ENCODE peak calls at places on chromosomes 7 and 10, in nine cellular contexts. R is GM23338; Q is fibroblast of lung; E is transverse colon; T is aorta; N is astrocyte; Y is endothelial cell of umbilical vein; W is CD4-positive, alpha-beta memory T cell; J is ovary. H is an unnamed sample.

GRCh38 chr7:64878684-64879083 is 24.4 kb upstream of the ZNF273 start:
- DNase-seq in Q (no peak), T (no peak), R (no peak), W (no peak), J (no peak), E (no peak), N (no peak), Y (peak; percentile 46), H (no peak)

GRCh38 chr10:53487019-53487983 is 714.7 kb upstream of the MBL2 start:
- DNase-seq in E (no peak), W (no peak), R (no peak), Q (no peak), N (no peak), J (no peak), Y (no peak), T (peak; percentile 39), H (no peak)

GRCh38 chr7:19984231-19984632 is 210.8 kb upstream of the TMEM196 start:
- DNase-seq in N (no peak), W (no peak), T (no peak), J (no peak), E (no peak), R (peak; percentile 51), Q (no peak), Y (no peak), H (no peak)

GRCh38 chr10:77290528-77291155 is 347.0 kb downstream of the KCNMA1 start:
- DNase-seq in J (no peak), Y (no peak), T (no peak), E (no peak), W (no peak), Q (peak; percentile 55), R (no peak), N (peak; percentile 95), H (peak; percentile 97)

GRCh38 chr10:88169037-88169319 is 305.6 kb downstream of the PTEN start:
- DNase-seq in J (no peak), W (no peak), Q (no peak), N (no peak), E (no peak), R (no peak), T (no peak), Y (no peak), H (no peak)

GRCh38 chr7:151251328-151251925 is 2.9 kb upstream of the SMARCD3 start:
- DNase-seq in R (peak; percentile 51), T (peak; percentile 91), Y (peak; percentile 24), E (peak; percentile 54), Q (peak; percentile 74), J (peak; percentile 82), N (peak; percentile 65), W (peak; percentile 43), H (no peak)

GRCh38 chr7:70068531-70068930 is 470.3 kb downstream of the AUTS2 start:
- DNase-seq in R (no peak), J (no peak), Y (no peak), W (no peak), Q (no peak), N (no peak), T (no peak), E (no peak), H (no peak)

GRCh38 chr7:23072043-23072442 is 33.5 kb upstream of the KLHL7 start:
- DNase-seq in T (no peak), E (no peak), R (peak; percentile 22), Y (no peak), J (no peak), N (no peak), W (no peak), Q (peak; percentile 55), H (no peak)

GRCh38 chr10:93337309-93337721 is 144.8 kb downstream of the MYOF start:
- DNase-seq in E (no peak), Y (no peak), N (no peak), J (no peak), T (no peak), Q (no peak), W (no peak), R (no peak), H (no peak)

GRCh38 chr7:38682602-38683001 is 51.4 kb upstream of the AMPH start:
- DNase-seq in E (no peak), R (no peak), N (no peak), Y (no peak), Q (peak; percentile 21), J (no peak), T (no peak), W (no peak), H (no peak)

GRCh38 chr10:31121074-31121685 is 89.5 kb upstream of the ZNF438 start:
- DNase-seq in W (no peak), J (no peak), Q (peak; percentile 32), R (no peak), Y (no peak), E (no peak), N (no peak), T (no peak), H (no peak)

GRCh38 chr7:132333301-132333700 is 243.0 kb downstream of the PLXNA4 start:
- DNase-seq in Q (no peak), R (no peak), W (no peak), Y (no peak), J (no peak), E (no peak), N (no peak), T (no peak), H (no peak)

GRCh38 chr10:44261710-44262455 is 123.0 kb downstream of the CXCL12 start:
- DNase-seq in Y (no peak), J (no peak), W (no peak), R (no peak), E (no peak), Q (no peak), N (peak; percentile 36), T (no peak), H (no peak)

GRCh38 chr7:97020601-97021442 is 3.8 kb downstream of the DLX5 start:
- DNase-seq in T (no peak), W (no peak), Q (no peak), R (peak; percentile 69), J (no peak), Y (no peak), E (no peak), N (no peak), H (no peak)

GRCh38 chr10:126110434-126110833 is 214.1 kb downstream of the FANK1 start:
- DNase-seq in J (no peak), Q (peak; percentile 57), W (no peak), Y (no peak), N (peak; percentile 52), E (no peak), R (no peak), T (no peak), H (no peak)

GRCh38 chr10:77333610-77334340 is 303.8 kb downstream of the KCNMA1 start:
- DNase-seq in T (no peak), Q (peak; percentile 70), W (no peak), Y (no peak), R (no peak), E (no peak), N (no peak), J (no peak), H (no peak)

GRCh38 chr7:80087051-80087767 is 47.4 kb upstream of the GNAI1 start:
- DNase-seq in T (no peak), W (no peak), Y (no peak), N (peak; percentile 93), J (no peak), R (no peak), Q (peak; percentile 82), E (no peak), H (no peak)

DNA sequence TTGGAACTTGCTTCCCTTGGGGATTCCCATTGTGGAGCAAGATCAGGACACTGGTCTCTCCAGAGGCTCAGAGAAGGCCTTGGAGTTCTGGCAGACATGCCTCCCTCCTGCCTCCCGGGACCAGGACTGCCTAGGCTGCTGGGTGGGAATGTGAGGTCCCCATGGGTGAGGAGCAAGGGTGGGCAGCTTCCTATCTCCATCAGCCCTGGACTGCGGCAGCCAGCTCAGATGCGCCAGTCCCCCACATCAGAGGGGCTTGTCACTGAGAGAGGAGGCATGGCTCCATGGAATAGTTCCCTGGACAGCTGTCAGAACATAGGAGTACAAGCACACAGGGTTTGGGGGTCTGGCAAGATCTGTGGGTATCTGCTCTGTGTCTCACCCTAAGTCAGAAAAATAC is 17.3 kb downstream of the GPR26 start:
- DNase-seq in E (no peak), Y (no peak), Q (no peak), R (no peak), T (no peak), J (no peak), N (no peak), W (no peak), H (no peak)
- H3K27me3 ChIP-seq in E (no peaks in the 10 kb centered on the region), Y (no peaks in the 10 kb centered on the region), Q (no peaks in the 10 kb centered on the region), R (no peaks in the 10 kb centered on the region), T (no peaks in the 10 kb centered on the region), J (no peaks in the 10 kb centered on the region), N (no peaks in the 10 kb centered on the region), W (no peaks in the 10 kb centered on the region), H (no peaks in the 10 kb centered on the region)

DNA sequence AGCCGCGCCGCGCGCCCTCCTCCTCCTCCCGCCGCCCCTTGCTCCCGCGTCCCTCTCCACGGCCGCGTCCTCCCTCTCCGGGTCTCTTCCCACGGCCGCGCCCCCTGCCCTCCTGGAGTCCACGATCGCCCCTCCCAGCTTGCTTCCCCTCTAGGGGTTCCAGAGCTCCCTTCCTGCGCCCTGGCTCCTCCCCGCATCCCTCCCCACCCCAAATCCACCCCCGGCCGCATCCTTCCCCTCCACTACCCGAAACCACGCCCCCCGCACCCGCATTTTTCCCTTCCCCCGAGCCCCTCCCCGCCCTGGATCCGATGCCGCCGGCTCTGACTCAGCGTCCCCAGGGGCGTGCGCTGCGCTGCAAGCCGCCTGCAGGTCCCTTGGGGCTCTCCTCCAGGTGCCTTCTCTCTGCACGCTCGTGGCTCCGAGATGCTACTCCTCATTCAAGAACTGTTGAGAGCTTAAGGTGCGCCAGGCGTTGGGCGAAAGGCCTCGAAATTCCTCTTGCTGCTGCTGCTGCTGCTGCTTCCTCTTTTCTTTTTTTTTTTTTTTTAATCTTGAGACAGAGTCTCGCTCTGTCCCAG is 347 bp upstream of the TMEM130 start:
- DNase-seq in N (peak; percentile 47), Y (no peak), T (peak; percentile 92), W (peak; percentile 82), J (peak; percentile 32), E (peak; percentile 26), Q (peak; percentile 16), R (peak; percentile 88), H (no peak)
- H3K4me3 ChIP-seq in N (peak overlapping the region; percentile 46), Y (peak overlapping the region; percentile 19), T (peak overlapping the region; percentile 27), W (no peak overlapping the region), J (peak overlapping the region; percentile 14), E (peak overlapping the region; percentile 50), Q (peak overlapping the region; percentile 28), R (peak overlapping the region; percentile 82), H (peak overlapping the region; percentile 50)

DNA sequence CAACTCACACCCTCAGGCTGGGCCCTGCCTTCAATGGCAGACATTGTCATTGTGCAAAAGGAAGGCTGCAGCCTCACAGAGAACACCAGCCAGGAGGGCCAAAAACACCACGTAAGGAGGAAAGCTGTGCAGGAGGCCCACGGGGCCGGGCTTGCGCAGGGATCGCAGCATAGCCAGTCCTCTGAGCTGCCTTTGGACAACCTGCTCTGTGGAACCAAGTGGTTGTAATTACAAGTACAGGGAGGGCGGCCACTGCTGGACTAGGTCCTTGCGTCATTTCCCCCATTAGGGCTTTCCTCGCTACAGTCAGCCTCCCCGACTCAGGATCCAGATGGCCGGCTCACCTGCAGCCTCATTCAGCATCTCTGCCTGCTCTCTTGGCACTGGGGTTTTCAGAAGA is 66.9 kb downstream of the FAM53B start:
- DNase-seq in N (no peak), R (no peak), Y (no peak), W (no peak), J (no peak), E (no peak), T (no peak), Q (no peak), H (no peak)
- H3K36me3 ChIP-seq in N (peaks cover 5% of the 10 kb centered on the region), R (no peaks in the 10 kb centered on the region), Y (no peaks in the 10 kb centered on the region), W (peaks cover 22% of the 10 kb centered on the region), J (no peaks in the 10 kb centered on the region), E (peaks cover 5% of the 10 kb centered on the region), T (no peaks in the 10 kb centered on the region), Q (peaks cover 2% of the 10 kb centered on the region), H (peaks cover 3% of the 10 kb centered on the region)

GRCh38 chr7:29805031-29805430 is 1.3 kb upstream of the WIPF3 start:
- DNase-seq in R (no peak), N (no peak), Q (no peak), T (no peak), W (no peak), J (no peak), E (no peak), Y (no peak), H (no peak)
- H3K27me3 ChIP-seq in R (peaks cover 38% of the 10 kb centered on the region), N (peaks cover 70% of the 10 kb centered on the region), Q (peaks cover 45% of the 10 kb centered on the region), T (no peaks in the 10 kb centered on the region), W (no peaks in the 10 kb centered on the region), J (no peaks in the 10 kb centered on the region), E (peaks cover 69% of the 10 kb centered on the region), Y (peaks cover 52% of the 10 kb centered on the region), H (peaks cover 32% of the 10 kb centered on the region)

H was measured in kidney epithelial cell.